ENCODE peak calls at places on chromosomes 16 and 17, in seven cellular contexts. Z, P, Q, J, V, L and T are unnamed samples.

GRCh38 chr17:5260542-5260941 is 21.5 kb upstream of the RABEP1 start:
- DNase-seq in L (no peak), P (no peak), Z (no peak), J (no peak), Q (no peak), V (no peak), T (no peak)

GRCh38 chr17:78459696-78460095 is 81.2 kb downstream of the PGS1 start:
- DNase-seq in Z (no peak), Q (no peak), V (no peak), L (no peak), P (no peak), J (no peak), T (no peak)

GRCh38 chr16:28130099-28131088 is 66.9 kb upstream of the GSG1L start:
- DNase-seq in Z (no peak), Q (no peak), L (no peak), P (no peak), J (no peak), V (no peak), T (no peak)

GRCh38 chr17:45127583-45128300 is 4.6 kb downstream of the PLCD3 start:
- DNase-seq in J (no peak), P (peak; percentile 90), Q (no peak), V (no peak), L (no peak), Z (peak; percentile 73), T (no peak)

GRCh38 chr17:21679256-21680146 is 12.8 kb upstream of the KCNJ18 start:
- DNase-seq in J (no peak), P (peak; percentile 66), Q (no peak), V (no peak), Z (peak; percentile 53), L (no peak), T (no peak)

GRCh38 chr17:55549140-55549539 is 37.9 kb upstream of the SMIM36 start:
- DNase-seq in Z (no peak), J (no peak), L (no peak), P (no peak), Q (no peak), V (no peak), T (no peak)

GRCh38 chr16:30997000-30997886 is 12.2 kb downstream of the HSD3B7 start:
- DNase-seq in Q (peak; percentile 83), Z (peak; percentile 85), L (peak; percentile 67), P (peak; percentile 91), V (peak; percentile 56), J (peak; percentile 87), T (peak; percentile 84)

GRCh38 chr16:57514891-57515600 is 21.3 kb downstream of the CCDC102A start:
- DNase-seq in P (no peak), Q (no peak), Z (no peak), L (no peak), J (no peak), V (peak; percentile 68), T (no peak)

GRCh38 chr17:6244796-6245195 is 174.6 kb downstream of the WSCD1 start:
- DNase-seq in V (no peak), J (no peak), L (no peak), Q (no peak), P (no peak), Z (peak; percentile 81), T (no peak)

GRCh38 chr17:65455972-65456343 is 105.5 kb downstream of the AXIN2 start:
- DNase-seq in P (no peak), Q (peak; percentile 21), Z (no peak), V (peak; percentile 14), J (peak; percentile 30), L (no peak), T (no peak)

GRCh38 chr16:65783709-65784474 is 582.6 kb upstream of the CDH5 start:
- DNase-seq in P (no peak), Q (no peak), V (no peak), L (no peak), Z (no peak), J (no peak), T (no peak)

GRCh38 chr16:71854369-71854948 is 8.7 kb downstream of the ATXN1L start:
- DNase-seq in Q (no peak), Z (no peak), L (no peak), V (no peak), P (no peak), J (no peak), T (no peak)

GRCh38 chr17:68437979-68438877 is 19.1 kb downstream of the WIPI1 start:
- DNase-seq in J (no peak), V (peak; percentile 26), P (peak; percentile 38), Z (no peak), L (no peak), Q (no peak), T (peak; percentile 60)

GRCh38 chr17:16294560-16294959 is 58.7 kb downstream of the CENPV start:
- DNase-seq in L (no peak), P (no peak), Z (no peak), Q (no peak), J (no peak), V (no peak), T (no peak)

GRCh38 chr16:10575506-10576130 is 4.8 kb downstream of the EMP2 start:
- DNase-seq in J (no peak), P (no peak), Z (no peak), V (no peak), Q (no peak), L (no peak), T (no peak)

GRCh38 chr17:49610883-49611584 is 35.4 kb downstream of the NXPH3 start:
- DNase-seq in P (no peak), J (no peak), Q (no peak), L (no peak), Z (no peak), V (no peak), T (no peak)

GRCh38 chr17:41394254-41395016 is 3.0 kb downstream of the KRT31 start:
- DNase-seq in J (no peak), V (no peak), Q (no peak), P (no peak), Z (no peak), L (no peak), T (no peak)

GRCh38 chr17:28698253-28698941 is 13.3 kb downstream of the PROCA1 start:
- DNase-seq in Q (no peak), J (no peak), P (no peak), L (no peak), Z (no peak), V (no peak), T (no peak)

GRCh38 chr16:1171854-1172428 is 19.0 kb downstream of the CACNA1H start:
- DNase-seq in J (no peak), L (no peak), Z (no peak), V (no peak), P (no peak), Q (no peak), T (no peak)

GRCh38 chr16:1173778-1174451 is 21.0 kb downstream of the CACNA1H start:
- DNase-seq in P (no peak), Q (no peak), L (no peak), Z (no peak), J (no peak), V (no peak), T (no peak)

GRCh38 chr16:1171001-1171400 is 18.1 kb downstream of the CACNA1H start:
- DNase-seq in Q (no peak), J (no peak), P (no peak), L (no peak), Z (no peak), V (no peak), T (no peak)

GRCh38 chr16:1174477-1175357 is 21.8 kb downstream of the CACNA1H start:
- DNase-seq in J (no peak), P (no peak), Z (no peak), L (no peak), Q (no peak), V (no peak), T (no peak)

GRCh38 chr16:1172651-1173050 is 19.7 kb downstream of the CACNA1H start:
- DNase-seq in V (no peak), P (no peak), J (no peak), L (no peak), Q (no peak), Z (no peak), T (no peak)
- TF ChIP-seq CTCF in V (no peak), P (no peak), J (no peak), L (no peak), Q (no peak), Z (no peak), T (no peak)

DNA sequence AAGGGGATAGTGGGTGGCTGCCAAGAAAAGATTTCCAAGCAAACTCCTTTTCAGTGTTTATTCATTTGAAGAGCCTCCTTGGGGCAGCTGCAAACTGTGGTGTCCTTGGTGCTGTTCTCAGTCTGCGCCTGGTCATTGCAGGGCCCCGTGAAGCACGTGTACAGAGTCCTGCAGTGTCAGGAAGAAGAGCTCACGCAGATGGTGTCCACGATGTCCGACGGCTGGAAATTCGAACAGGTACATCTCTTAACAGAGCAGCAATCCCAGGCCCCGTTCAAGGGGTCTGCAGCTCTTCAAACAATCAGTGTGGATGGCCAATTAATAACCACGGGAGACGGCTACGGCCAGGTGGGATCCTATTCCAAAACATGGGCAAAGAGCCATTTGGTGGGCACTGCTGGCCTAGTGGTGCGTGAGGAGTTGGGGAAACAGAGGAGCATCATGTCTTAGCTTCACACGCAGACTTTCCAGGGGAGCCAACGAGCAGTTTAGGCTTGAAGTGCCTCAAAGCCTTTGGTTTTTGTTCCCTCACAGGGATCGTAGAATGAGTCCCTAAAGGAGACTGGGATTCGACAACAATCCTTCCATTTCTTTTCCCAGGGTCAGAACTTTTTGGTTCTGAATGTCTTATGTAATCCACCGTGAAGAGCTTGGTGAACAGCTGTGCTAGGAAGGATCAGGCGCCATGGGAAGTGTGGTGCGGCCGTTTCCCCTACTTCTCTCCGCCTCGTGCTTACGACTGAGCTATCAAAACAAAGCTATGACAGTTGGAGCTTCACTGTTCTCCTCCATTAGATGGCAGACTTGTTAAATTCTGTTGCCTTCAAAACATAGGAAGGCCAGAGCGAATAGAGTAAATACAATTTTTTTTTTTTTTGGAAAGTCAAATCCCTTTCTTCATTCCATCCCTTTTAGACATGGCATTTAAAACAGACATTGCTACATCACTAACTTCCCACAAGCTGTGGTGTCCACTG is 12.6 kb downstream of the KCTD2 start:
- DNase-seq in L (no peak), V (no peak), J (no peak), Z (no peak), Q (no peak), P (peak; percentile 63), T (no peak)
- TF ChIP-seq CTCF in L (peak; percentile 18), V (no peak), J (no peak), Z (peak; percentile 44), Q (peak; percentile 13), P (no peak), T (peak; percentile 27)

DNA sequence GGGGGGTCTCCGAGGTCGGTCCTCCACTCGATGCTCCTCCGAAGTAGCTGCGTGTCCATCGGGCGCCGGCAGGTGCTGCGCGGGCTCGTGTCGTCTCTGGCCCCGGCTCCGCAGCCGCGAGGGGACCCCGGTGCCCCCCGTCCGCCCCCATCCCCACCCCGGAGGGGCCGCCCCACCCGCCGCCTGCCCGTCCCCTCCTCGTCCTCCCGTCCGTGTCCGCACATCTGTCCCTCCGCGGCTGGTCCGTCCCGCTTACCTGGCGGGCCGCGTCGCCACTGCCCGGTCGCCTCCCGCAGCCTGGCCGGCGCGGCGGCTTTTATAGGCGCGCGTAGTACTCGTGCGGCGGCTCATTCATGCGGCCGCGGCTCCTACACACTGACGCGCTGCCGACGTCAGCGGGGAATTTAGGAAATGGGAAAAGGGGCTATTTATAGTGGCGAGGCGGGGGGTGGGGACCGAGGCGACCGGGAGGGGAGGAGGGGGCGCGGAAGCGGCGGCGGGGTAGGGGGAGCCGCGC is 4.0 kb upstream of the HIC1 start:
- DNase-seq in P (no peak), L (no peak), Q (peak; percentile 37), Z (no peak), V (peak; percentile 33), J (no peak), T (no peak)
- TF ChIP-seq CTCF in P (no peak), L (no peak), Q (no peak), Z (no peak), V (no peak), J (no peak), T (no peak)

GRCh38 chr16:3138342-3138741 is 3.5 kb downstream of the ZNF213 start:
- DNase-seq in L (no peak), J (no peak), Q (no peak), V (no peak), Z (no peak), P (no peak), T (no peak)
- TF ChIP-seq CTCF in L (no peak), J (no peak), Q (no peak), V (no peak), Z (no peak), P (no peak), T (no peak)